ENCODE peak calls at places on chromosomes 1 and 21, in nine cellular contexts. One of them, this sample, is unnamed.

GRCh38 chr1:58891347-58891746 is 107.5 kb upstream of the JUN start:
- DNase-seq in fibroblast of villous mesenchyme: no peak
- DNase-seq in chondrocyte: no peak
- DNase-seq in fibroblast of pulmonary artery: no peak
- DNase-seq in lower lobe of right lung: no peak
- DNase-seq in endothelial cell: no peak
- DNase-seq in GM20000: no peak
- DNase-seq in A549: no peak
- DNase-seq in H9: no peak
- DNase-seq in this sample: no peak

GRCh38 chr1:8597455-8597854 is 220.0 kb downstream of the RERE start:
- DNase-seq in fibroblast of villous mesenchyme: no peak
- DNase-seq in chondrocyte: no peak
- DNase-seq in fibroblast of pulmonary artery: peak
- DNase-seq in lower lobe of right lung: no peak
- DNase-seq in endothelial cell: no peak
- DNase-seq in GM20000: no peak
- DNase-seq in A549: no peak
- DNase-seq in H9: no peak
- DNase-seq in this sample: no peak

GRCh38 chr1:110007045-110007444 is 22.5 kb downstream of the AHCYL1 start:
- DNase-seq in fibroblast of villous mesenchyme: no peak
- DNase-seq in chondrocyte: no peak
- DNase-seq in fibroblast of pulmonary artery: no peak
- DNase-seq in lower lobe of right lung: no peak
- DNase-seq in endothelial cell: no peak
- DNase-seq in GM20000: no peak
- DNase-seq in A549: no peak
- DNase-seq in H9: no peak
- DNase-seq in this sample: no peak

GRCh38 chr1:35507947-35508346 is 49.3 kb downstream of the KIAA0319L start:
- DNase-seq in fibroblast of villous mesenchyme: no peak
- DNase-seq in chondrocyte: no peak
- DNase-seq in fibroblast of pulmonary artery: no peak
- DNase-seq in lower lobe of right lung: no peak
- DNase-seq in endothelial cell: no peak
- DNase-seq in GM20000: no peak
- DNase-seq in A549: no peak
- DNase-seq in H9: no peak
- DNase-seq in this sample: no peak

GRCh38 chr21:38810826-38811164 is 5.1 kb downstream of the ETS2 start:
- DNase-seq in fibroblast of villous mesenchyme: no peak
- DNase-seq in chondrocyte: no peak
- DNase-seq in fibroblast of pulmonary artery: no peak
- DNase-seq in lower lobe of right lung: no peak
- DNase-seq in endothelial cell: no peak
- DNase-seq in GM20000: no peak
- DNase-seq in A549: no peak
- DNase-seq in H9: no peak
- DNase-seq in this sample: no peak

GRCh38 chr1:156489166-156489934 is 11.2 kb downstream of the MEF2D start:
- DNase-seq in fibroblast of villous mesenchyme: no peak
- DNase-seq in chondrocyte: no peak
- DNase-seq in fibroblast of pulmonary artery: no peak
- DNase-seq in lower lobe of right lung: no peak
- DNase-seq in endothelial cell: no peak
- DNase-seq in GM20000: no peak
- DNase-seq in A549: no peak
- DNase-seq in H9: peak
- DNase-seq in this sample: no peak

GRCh38 chr1:72284398-72285073 is 2.2 kb upstream of the NEGR1 start:
- DNase-seq in fibroblast of villous mesenchyme: peak
- DNase-seq in chondrocyte: no peak
- DNase-seq in fibroblast of pulmonary artery: peak
- DNase-seq in lower lobe of right lung: peak
- DNase-seq in endothelial cell: peak
- DNase-seq in GM20000: peak
- DNase-seq in A549: no peak
- DNase-seq in H9: peak
- DNase-seq in this sample: peak

GRCh38 chr1:5271264-5271663 is 616.9 kb downstream of the AJAP1 start:
- DNase-seq in fibroblast of villous mesenchyme: no peak
- DNase-seq in chondrocyte: no peak
- DNase-seq in fibroblast of pulmonary artery: no peak
- DNase-seq in lower lobe of right lung: no peak
- DNase-seq in endothelial cell: no peak
- DNase-seq in GM20000: no peak
- DNase-seq in A549: no peak
- DNase-seq in H9: no peak
- DNase-seq in this sample: no peak

GRCh38 chr1:18945401-18945849 is 11.1 kb downstream of the IFFO2 start:
- DNase-seq in fibroblast of villous mesenchyme: peak
- DNase-seq in chondrocyte: no peak
- DNase-seq in fibroblast of pulmonary artery: peak
- DNase-seq in lower lobe of right lung: no peak
- DNase-seq in endothelial cell: no peak
- DNase-seq in GM20000: no peak
- DNase-seq in A549: no peak
- DNase-seq in H9: peak
- DNase-seq in this sample: no peak

GRCh38 chr1:38812981-38813380 is 46.6 kb downstream of the RRAGC start:
- DNase-seq in fibroblast of villous mesenchyme: no peak
- DNase-seq in chondrocyte: no peak
- DNase-seq in fibroblast of pulmonary artery: no peak
- DNase-seq in lower lobe of right lung: no peak
- DNase-seq in endothelial cell: no peak
- DNase-seq in GM20000: no peak
- DNase-seq in A549: no peak
- DNase-seq in H9: no peak
- DNase-seq in this sample: no peak

GRCh38 chr1:62782197-62782886 is 1.6 kb upstream of the ATG4C start:
- DNase-seq in fibroblast of villous mesenchyme: peak
- DNase-seq in chondrocyte: no peak
- DNase-seq in fibroblast of pulmonary artery: peak
- DNase-seq in lower lobe of right lung: no peak
- DNase-seq in endothelial cell: no peak
- DNase-seq in GM20000: no peak
- DNase-seq in A549: no peak
- DNase-seq in H9: no peak
- DNase-seq in this sample: no peak

GRCh38 chr21:42849759-42850412 is 29.5 kb downstream of the WDR4 start:
- DNase-seq in fibroblast of villous mesenchyme: no peak
- DNase-seq in chondrocyte: no peak
- DNase-seq in fibroblast of pulmonary artery: no peak
- DNase-seq in lower lobe of right lung: no peak
- DNase-seq in endothelial cell: no peak
- DNase-seq in GM20000: no peak
- DNase-seq in A549: no peak
- DNase-seq in H9: no peak
- DNase-seq in this sample: no peak

GRCh38 chr1:28110555-28110954 is 22.1 kb upstream of the EYA3 start:
- DNase-seq in fibroblast of villous mesenchyme: no peak
- DNase-seq in chondrocyte: no peak
- DNase-seq in fibroblast of pulmonary artery: peak
- DNase-seq in lower lobe of right lung: no peak
- DNase-seq in endothelial cell: no peak
- DNase-seq in GM20000: no peak
- DNase-seq in A549: peak
- DNase-seq in H9: no peak
- DNase-seq in this sample: no peak

GRCh38 chr1:69710484-69710883 is 142.8 kb downstream of the LRRC7 start:
- DNase-seq in fibroblast of villous mesenchyme: no peak
- DNase-seq in chondrocyte: no peak
- DNase-seq in fibroblast of pulmonary artery: peak
- DNase-seq in lower lobe of right lung: no peak
- DNase-seq in endothelial cell: no peak
- DNase-seq in GM20000: no peak
- DNase-seq in A549: no peak
- DNase-seq in H9: no peak
- DNase-seq in this sample: no peak

GRCh38 chr1:161227196-161227871 is 1.5 kb downstream of the TOMM40L start:
- DNase-seq in fibroblast of villous mesenchyme: peak
- DNase-seq in chondrocyte: no peak
- DNase-seq in fibroblast of pulmonary artery: peak
- DNase-seq in lower lobe of right lung: peak
- DNase-seq in endothelial cell: peak
- DNase-seq in GM20000: peak
- DNase-seq in A549: peak
- DNase-seq in H9: peak
- DNase-seq in this sample: peak

GRCh38 chr1:161230762-161231161 is 4.9 kb downstream of the TOMM40L start:
- DNase-seq in fibroblast of villous mesenchyme: no peak
- DNase-seq in chondrocyte: no peak
- DNase-seq in fibroblast of pulmonary artery: no peak
- DNase-seq in lower lobe of right lung: no peak
- DNase-seq in endothelial cell: no peak
- DNase-seq in GM20000: no peak
- DNase-seq in A549: no peak
- DNase-seq in H9: no peak
- DNase-seq in this sample: no peak

GRCh38 chr1:161226759-161227158 is 899 bp downstream of the TOMM40L start:
- DNase-seq in fibroblast of villous mesenchyme: no peak
- DNase-seq in chondrocyte: no peak
- DNase-seq in fibroblast of pulmonary artery: no peak
- DNase-seq in lower lobe of right lung: no peak
- DNase-seq in endothelial cell: no peak
- DNase-seq in GM20000: no peak
- DNase-seq in A549: no peak
- DNase-seq in H9: no peak
- DNase-seq in this sample: no peak

GRCh38 chr1:161228032-161228431 is 2.2 kb downstream of the TOMM40L start:
- DNase-seq in fibroblast of villous mesenchyme: no peak
- DNase-seq in chondrocyte: peak
- DNase-seq in fibroblast of pulmonary artery: no peak
- DNase-seq in lower lobe of right lung: no peak
- DNase-seq in endothelial cell: no peak
- DNase-seq in GM20000: no peak
- DNase-seq in A549: no peak
- DNase-seq in H9: no peak
- DNase-seq in this sample: no peak

GRCh38 chr1:161229896-161230295 is 4.0 kb downstream of the TOMM40L start:
- DNase-seq in fibroblast of villous mesenchyme: no peak
- DNase-seq in chondrocyte: no peak
- DNase-seq in fibroblast of pulmonary artery: peak
- DNase-seq in lower lobe of right lung: no peak
- DNase-seq in endothelial cell: no peak
- DNase-seq in GM20000: no peak
- DNase-seq in A549: no peak
- DNase-seq in H9: no peak
- DNase-seq in this sample: no peak
- TF ChIP-seq CTCF in fibroblast of villous mesenchyme: no peak
- TF ChIP-seq CTCF in chondrocyte: peak
- TF ChIP-seq CTCF in fibroblast of pulmonary artery: no peak
- TF ChIP-seq CTCF in lower lobe of right lung: no peak
- TF ChIP-seq CTCF in endothelial cell: no peak
- TF ChIP-seq CTCF in GM20000: no peak
- TF ChIP-seq CTCF in A549: no peak
- TF ChIP-seq CTCF in H9: peak
- TF ChIP-seq CTCF in this sample: no peak

GRCh38 chr1:47726496-47726855 is 270.7 kb downstream of the TRABD2B start:
- DNase-seq in fibroblast of villous mesenchyme: no peak
- DNase-seq in chondrocyte: no peak
- DNase-seq in fibroblast of pulmonary artery: no peak
- DNase-seq in lower lobe of right lung: no peak
- DNase-seq in endothelial cell: no peak
- DNase-seq in GM20000: no peak
- DNase-seq in A549: no peak
- DNase-seq in H9: no peak
- DNase-seq in this sample: no peak
- TF ChIP-seq CTCF in fibroblast of villous mesenchyme: no peak
- TF ChIP-seq CTCF in chondrocyte: peak
- TF ChIP-seq CTCF in fibroblast of pulmonary artery: no peak
- TF ChIP-seq CTCF in lower lobe of right lung: no peak
- TF ChIP-seq CTCF in endothelial cell: no peak
- TF ChIP-seq CTCF in GM20000: no peak
- TF ChIP-seq CTCF in A549: no peak
- TF ChIP-seq CTCF in H9: no peak
- TF ChIP-seq CTCF in this sample: no peak

GRCh38 chr1:6357243-6357929 is 36.2 kb downstream of the ACOT7 start:
- DNase-seq in fibroblast of villous mesenchyme: no peak
- DNase-seq in chondrocyte: no peak
- DNase-seq in fibroblast of pulmonary artery: no peak
- DNase-seq in lower lobe of right lung: no peak
- DNase-seq in endothelial cell: no peak
- DNase-seq in GM20000: no peak
- DNase-seq in A549: no peak
- DNase-seq in H9: peak
- DNase-seq in this sample: no peak
- TF ChIP-seq CTCF in fibroblast of villous mesenchyme: peak
- TF ChIP-seq CTCF in chondrocyte: peak
- TF ChIP-seq CTCF in fibroblast of pulmonary artery: peak
- TF ChIP-seq CTCF in lower lobe of right lung: no peak
- TF ChIP-seq CTCF in endothelial cell: peak
- TF ChIP-seq CTCF in GM20000: no peak
- TF ChIP-seq CTCF in A549: no peak
- TF ChIP-seq CTCF in H9: peak
- TF ChIP-seq CTCF in this sample: no peak

GRCh38 chr1:96840396-96840795 is 118.8 kb downstream of the PTBP2 start:
- DNase-seq in fibroblast of villous mesenchyme: no peak
- DNase-seq in chondrocyte: no peak
- DNase-seq in fibroblast of pulmonary artery: no peak
- DNase-seq in lower lobe of right lung: no peak
- DNase-seq in endothelial cell: no peak
- DNase-seq in GM20000: no peak
- DNase-seq in A549: no peak
- DNase-seq in H9: no peak
- DNase-seq in this sample: no peak

GRCh38 chr1:96845464-96845863 is 123.9 kb downstream of the PTBP2 start:
- DNase-seq in fibroblast of villous mesenchyme: peak
- DNase-seq in chondrocyte: no peak
- DNase-seq in fibroblast of pulmonary artery: no peak
- DNase-seq in lower lobe of right lung: no peak
- DNase-seq in endothelial cell: peak
- DNase-seq in GM20000: peak
- DNase-seq in A549: peak
- DNase-seq in H9: peak
- DNase-seq in this sample: peak

GRCh38 chr1:96843196-96843595 is 121.6 kb downstream of the PTBP2 start:
- DNase-seq in fibroblast of villous mesenchyme: peak
- DNase-seq in chondrocyte: no peak
- DNase-seq in fibroblast of pulmonary artery: peak
- DNase-seq in lower lobe of right lung: no peak
- DNase-seq in endothelial cell: no peak
- DNase-seq in GM20000: no peak
- DNase-seq in A549: no peak
- DNase-seq in H9: no peak
- DNase-seq in this sample: no peak

GRCh38 chr1:96843601-96844000 is 122.0 kb downstream of the PTBP2 start:
- DNase-seq in fibroblast of villous mesenchyme: no peak
- DNase-seq in chondrocyte: no peak
- DNase-seq in fibroblast of pulmonary artery: no peak
- DNase-seq in lower lobe of right lung: no peak
- DNase-seq in endothelial cell: no peak
- DNase-seq in GM20000: no peak
- DNase-seq in A549: no peak
- DNase-seq in H9: no peak
- DNase-seq in this sample: no peak

DNA sequence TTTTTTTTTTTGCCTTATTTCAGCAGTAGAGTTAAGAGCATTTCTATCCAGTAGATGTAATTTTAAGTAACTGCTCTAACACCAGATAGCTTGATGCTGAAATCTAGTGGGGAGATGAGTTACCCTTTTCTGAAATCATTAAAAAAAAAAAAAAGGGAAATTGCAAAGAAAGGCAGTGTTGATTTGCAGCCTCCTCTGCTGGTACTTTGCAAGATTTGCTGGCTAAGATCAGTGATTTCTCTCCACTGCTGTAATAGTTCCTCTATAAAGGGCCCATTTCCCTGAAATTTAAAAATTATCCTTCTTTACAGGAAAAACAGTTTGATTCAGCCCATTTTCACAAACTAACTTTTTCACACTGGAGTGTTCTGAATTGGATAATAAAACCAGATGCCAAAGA is 120.6 kb downstream of the PTBP2 start:
- DNase-seq in fibroblast of villous mesenchyme: peak
- DNase-seq in chondrocyte: no peak
- DNase-seq in fibroblast of pulmonary artery: peak
- DNase-seq in lower lobe of right lung: no peak
- DNase-seq in endothelial cell: no peak
- DNase-seq in GM20000: no peak
- DNase-seq in A549: no peak
- DNase-seq in H9: no peak
- DNase-seq in this sample: no peak
- TF ChIP-seq CTCF in fibroblast of villous mesenchyme: peak
- TF ChIP-seq CTCF in chondrocyte: peak
- TF ChIP-seq CTCF in fibroblast of pulmonary artery: peak
- TF ChIP-seq CTCF in lower lobe of right lung: no peak
- TF ChIP-seq CTCF in endothelial cell: no peak
- TF ChIP-seq CTCF in GM20000: no peak
- TF ChIP-seq CTCF in A549: no peak
- TF ChIP-seq CTCF in H9: peak
- TF ChIP-seq CTCF in this sample: no peak